ENCODE peak calls at places on chromosomes 13 and 19, in eight cellular contexts. W, Z, N, I, B, T, D and O are unnamed samples.

GRCh38 chr13:20191902-20192469 is 752 bp downstream of the GJB2 start:
- DNase-seq in Z (no peak), T (no peak), D (no peak), B (no peak), I (peak; percentile 28), W (no peak), N (peak; percentile 47), O (peak; percentile 15)

GRCh38 chr19:7500811-7501450 is 12.1 kb upstream of the PEX11G start:
- DNase-seq in I (peak; percentile 65), T (peak; percentile 48), D (peak; percentile 81), Z (peak; percentile 78), N (peak; percentile 91), B (peak; percentile 95), W (peak; percentile 75), O (peak; percentile 38)

GRCh38 chr13:60654405-60654804 is 257.4 kb downstream of the TDRD3 start:
- DNase-seq in W (no peak), D (peak; percentile 22), I (peak; percentile 17), B (peak; percentile 69), Z (peak; percentile 62), T (no peak), N (no peak), O (no peak)

GRCh38 chr13:49858183-49858856 is 65.8 kb upstream of the KPNA3 start:
- DNase-seq in I (no peak), N (no peak), Z (no peak), T (no peak), D (no peak), B (no peak), W (no peak), O (no peak)

GRCh38 chr19:32287086-32287485 is 58.3 kb upstream of the ZNF507 start:
- DNase-seq in B (no peak), T (no peak), D (no peak), I (no peak), W (no peak), Z (no peak), N (no peak), O (no peak)

GRCh38 chr19:50552540-50552939 is 15.7 kb downstream of the LRRC4B start:
- DNase-seq in Z (no peak), N (no peak), I (no peak), B (no peak), T (no peak), D (no peak), W (no peak), O (no peak)

GRCh38 chr19:12773571-12773970 is 1.8 kb downstream of the HOOK2 start:
- DNase-seq in Z (no peak), D (no peak), T (no peak), I (peak; percentile 39), N (no peak), W (no peak), B (no peak), O (no peak)

GRCh38 chr13:109389456-109389855 is 396.9 kb downstream of the IRS2 start:
- DNase-seq in B (no peak), I (no peak), W (no peak), T (no peak), N (no peak), D (no peak), Z (no peak), O (no peak)

GRCh38 chr19:55241143-55241934 is 12.8 kb upstream of the TMEM86B start:
- DNase-seq in B (no peak), N (no peak), D (no peak), T (no peak), Z (no peak), W (no peak), I (no peak), O (no peak)

GRCh38 chr19:53865918-53866696 is 1.6 kb upstream of the MYADM start:
- DNase-seq in Z (peak; percentile 90), B (no peak), D (peak; percentile 76), T (peak; percentile 59), W (peak; percentile 79), N (peak; percentile 80), I (no peak), O (peak; percentile 63)

GRCh38 chr19:53696951-53697350 is 65.2 kb downstream of the DPRX start:
- DNase-seq in N (no peak), I (no peak), T (no peak), D (no peak), B (no peak), Z (no peak), W (peak; percentile 14), O (no peak)

GRCh38 chr19:46601318-46602224 is at the start of gene CALM3:
- DNase-seq in T (no peak), D (no peak), B (peak; percentile 59), W (no peak), N (peak; percentile 40), Z (no peak), I (no peak), O (no peak)